ENCODE peak calls at places on chromosomes 13 and 19, in nine cellular contexts. A, D, H, O, E, N, V, T and C are unnamed samples.

GRCh38 chr13:43019811-43020210 is 3.6 kb upstream of the DNAJC15 start:
- DNase-seq in A (no peak), D (no peak), H (no peak), O (no peak), E (no peak), N (no peak), V (no peak), T (no peak), C (no peak)

GRCh38 chr19:6030214-6030507 is 52.2 kb upstream of the RANBP3 start:
- DNase-seq in A (no peak), D (no peak), H (no peak), O (no peak), E (no peak), N (no peak), V (peak; percentile 33), T (no peak), C (no peak)

GRCh38 chr19:32822916-32823746 is 46.4 kb downstream of the SLC7A9 start:
- DNase-seq in A (no peak), D (no peak), H (no peak), O (no peak), E (no peak), N (no peak), V (no peak), T (no peak), C (no peak)

GRCh38 chr13:99467764-99468163 is 33.5 kb upstream of the TM9SF2 start:
- DNase-seq in A (no peak), D (no peak), H (no peak), O (no peak), E (peak; percentile 2), N (no peak), V (peak; percentile 36), T (no peak), C (no peak)

GRCh38 chr19:789473-790052 is 7.7 kb upstream of the PTBP1 start:
- DNase-seq in A (no peak), D (no peak), H (no peak), O (no peak), E (no peak), N (no peak), V (no peak), T (no peak), C (no peak)

GRCh38 chr19:55461974-55462628 is 659 bp upstream of the ISOC2 start:
- DNase-seq in A (no peak), D (no peak), H (no peak), O (no peak), E (no peak), N (peak; percentile 45), V (no peak), T (no peak), C (peak; percentile 44)

GRCh38 chr19:46296722-46297431 is at the start of gene HIF3A:
- DNase-seq in A (no peak), D (no peak), H (no peak), O (no peak), E (peak; percentile 49), N (no peak), V (peak; percentile 55), T (no peak), C (no peak)

GRCh38 chr19:686589-687297 is 8.5 kb downstream of the PRSS57 start:
- DNase-seq in A (no peak), D (no peak), H (no peak), O (no peak), E (no peak), N (no peak), V (no peak), T (no peak), C (no peak)

GRCh38 chr19:13055213-13056051 is 47.2 kb downstream of the LYL1 start:
- DNase-seq in A (no peak), D (peak; percentile 55), H (no peak), O (no peak), E (peak; percentile 36), N (peak; percentile 82), V (peak; percentile 77), T (no peak), C (no peak)

GRCh38 chr13:50915562-50915961 is 6.0 kb downstream of the RNASEH2B start:
- DNase-seq in A (peak; percentile 53), D (no peak), H (peak; percentile 16), O (no peak), E (no peak), N (no peak), V (no peak), T (no peak), C (peak; percentile 78)

GRCh38 chr19:3403489-3404323 is 37.3 kb downstream of the NFIC start:
- DNase-seq in A (no peak), D (peak; percentile 93), H (no peak), O (no peak), E (no peak), N (no peak), V (peak; percentile 83), T (no peak), C (no peak)